ENCODE peak calls at places on chromosomes 16 and 17, in four cellular contexts. P is NCI-H1092 treated with DMSO at 0.1 percent for 48 hours, D is stomach, F is EL. U is an unnamed sample.

GRCh38 chr17:46192484-46193245 is 564 bp downstream of the KANSL1 start:
- DNase-seq in P (peak), D (peak), F (peak), U (peak)

GRCh38 chr16:64307431-64307830 is 814.4 kb downstream of the CDH11 start:
- DNase-seq in P (no peak), D (no peak), F (no peak), U (no peak)

GRCh38 chr16:88549671-88550643 is 20.2 kb upstream of the ZC3H18 start:
- DNase-seq in P (no peak), D (no peak), F (no peak), U (no peak)

GRCh38 chr16:1691956-1692355 is 13.9 kb downstream of the JPT2 start:
- DNase-seq in P (no peak), D (no peak), F (peak), U (peak)

GRCh38 chr16:79902351-79902750 is 301.8 kb upstream of the MAF start:
- DNase-seq in P (no peak), D (no peak), F (peak), U (no peak)

GRCh38 chr17:56290486-56291118 is 137.3 kb downstream of the ANKFN1 start:
- DNase-seq in P (peak), D (no peak), F (peak), U (no peak)

GRCh38 chr17:21039839-21040575 is 2.8 kb downstream of the USP22 start:
- DNase-seq in P (peak), D (no peak), F (peak), U (no peak)

GRCh38 chr16:63315229-63315628 is 1279.0 kb upstream of the CDH8 start:
- DNase-seq in P (no peak), D (no peak), F (no peak), U (no peak)

GRCh38 chr16:27161398-27161797 is 41.9 kb upstream of the KDM8 start:
- DNase-seq in P (no peak), D (no peak), F (no peak), U (no peak)

GRCh38 chr17:58002154-58002553 is 4.9 kb downstream of the SRSF1 start:
- DNase-seq in P (no peak), D (no peak), F (no peak), U (no peak)

GRCh38 chr16:72125635-72126428 is 32.2 kb downstream of the DHX38 start:
- DNase-seq in P (no peak), D (no peak), F (no peak), U (no peak)

GRCh38 chr17:2776589-2777241 is 19.5 kb upstream of the RAP1GAP2 start:
- DNase-seq in P (peak), D (no peak), F (no peak), U (peak)

GRCh38 chr16:73503093-73503492 is 455.2 kb upstream of the ZFHX3 start:
- DNase-seq in P (no peak), D (no peak), F (no peak), U (no peak)

GRCh38 chr16:1979271-1980025 is 1.8 kb downstream of the NOXO1 start:
- DNase-seq in P (no peak), D (peak), F (no peak), U (peak)

GRCh38 chr16:30521873-30522641 is 4.3 kb downstream of the ZNF768 start:
- DNase-seq in P (no peak), D (no peak), F (no peak), U (no peak)

GRCh38 chr16:3825103-3825502 is 55.4 kb downstream of the CREBBP start:
- DNase-seq in P (no peak), D (no peak), F (peak), U (no peak)

GRCh38 chr17:33299115-33299514 is 6.0 kb upstream of the ASIC2 start:
- DNase-seq in P (no peak), D (no peak), F (no peak), U (no peak)

GRCh38 chr16:17211797-17212196 is 259.0 kb downstream of the XYLT1 start:
- DNase-seq in P (peak), D (no peak), F (no peak), U (peak)

GRCh38 chr16:70476272-70477020 is 22.1 kb downstream of the FCSK start:
- DNase-seq in P (no peak), D (peak), F (peak), U (peak)

GRCh38 chr17:15263206-15263579 is 1.9 kb downstream of the PMP22 start:
- DNase-seq in P (no peak), D (peak), F (peak), U (peak)

GRCh38 chr17:327296-327695 is 25.3 kb downstream of the RPH3AL start:
- DNase-seq in P (no peak), D (no peak), F (no peak), U (no peak)

U was measured in islet precursor cell.